ENCODE peak calls at places on chromosomes 5 and 9, in four cellular contexts. K is A549, M is HepG2, F is K562. V is an unnamed sample.

GRCh38 chr9:108874058-108874788 is 12.2 kb downstream of the ACTL7A start:
- DNase-seq in K (no peak), M (no peak), F (no peak), V (no peak)

GRCh38 chr5:36696059-36696673 is 89.8 kb downstream of the SLC1A3 start:
- DNase-seq in K (peak), M (peak), F (peak), V (peak)

GRCh38 chr5:93604119-93604963 is 21.3 kb downstream of the NR2F1 start:
- DNase-seq in F (no peak), K (no peak), M (no peak), V (no peak)

GRCh38 chr9:93761822-93762221 is 185.4 kb downstream of the PHF2 start:
- DNase-seq in F (no peak), M (no peak), K (no peak), V (no peak)

GRCh38 chr5:125597338-125597737 is 825.9 kb upstream of the GRAMD2B start:
- DNase-seq in K (no peak), F (no peak), M (no peak), V (no peak)

GRCh38 chr9:132411091-132411508 is 1.1 kb downstream of the CFAP77 start:
- DNase-seq in F (peak), K (peak), M (peak), V (peak)

GRCh38 chr5:96113170-96113939 is 151.7 kb upstream of the ELL2 start:
- DNase-seq in M (no peak), F (no peak), K (no peak), V (no peak)

GRCh38 chr5:76942581-76942980 is 10.3 kb upstream of the CRHBP start:
- DNase-seq in M (no peak), F (no peak), K (no peak), V (no peak)

GRCh38 chr9:38313421-38313820 is 79.1 kb upstream of the ALDH1B1 start:
- DNase-seq in K (no peak), M (no peak), F (no peak), V (no peak)

GRCh38 chr5:111755942-111756353 is 1.0 kb downstream of the NREP start:
- DNase-seq in K (no peak), F (no peak), M (no peak), V (peak)

GRCh38 chr5:111756701-111757581 is at the start of gene NREP:
- DNase-seq in M (peak), K (peak), F (peak), V (peak)

GRCh38 chr5:111755264-111755941 is 1.6 kb downstream of the NREP start:
- DNase-seq in K (no peak), F (no peak), M (no peak), V (no peak)

GRCh38 chr5:111758284-111758628 is 1.3 kb upstream of the NREP start:
- DNase-seq in F (no peak), M (no peak), K (no peak), V (no peak)

GRCh38 chr5:111757582-111758283 is 739 bp upstream of the NREP start:
- DNase-seq in F (peak), M (peak), K (peak), V (peak)
- TF ChIP-seq POLR2A in F (no peak), M (peak), K (peak), V (peak)

DNA sequence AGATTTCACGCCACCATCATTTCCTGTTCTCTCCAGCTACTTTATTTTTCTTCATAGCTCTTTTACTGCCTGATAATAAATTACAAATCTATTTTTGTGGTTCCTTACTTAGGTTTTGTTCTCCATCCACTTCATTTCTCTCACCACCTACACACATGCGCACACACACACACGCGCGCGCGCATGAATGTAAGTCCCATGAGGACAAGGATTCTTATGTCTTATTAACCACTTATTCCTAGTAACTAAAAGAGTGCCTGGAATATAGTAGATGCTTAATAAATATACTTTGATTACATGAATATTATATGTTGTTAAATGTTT is 116.5 kb downstream of the TRPM6 start:
- DNase-seq in F (no peak), M (no peak), K (no peak), V (no peak)
- TF ChIP-seq MYC in F (no peak), M (no peak), K (no peak), V (no peak)

GRCh38 chr5:143019614-143020515 is 249.7 kb downstream of the ARHGAP26 start:
- DNase-seq in K (no peak), M (no peak), F (no peak), V (no peak)

GRCh38 chr5:143019157-143019556 is 249.0 kb downstream of the ARHGAP26 start:
- DNase-seq in K (no peak), F (no peak), M (no peak), V (peak)

GRCh38 chr5:143014017-143014651 is 244.0 kb downstream of the ARHGAP26 start:
- DNase-seq in M (no peak), K (no peak), F (peak), V (peak)

GRCh38 chr5:143017992-143018391 is 247.8 kb downstream of the ARHGAP26 start:
- DNase-seq in M (no peak), K (no peak), F (no peak), V (no peak)

DNA sequence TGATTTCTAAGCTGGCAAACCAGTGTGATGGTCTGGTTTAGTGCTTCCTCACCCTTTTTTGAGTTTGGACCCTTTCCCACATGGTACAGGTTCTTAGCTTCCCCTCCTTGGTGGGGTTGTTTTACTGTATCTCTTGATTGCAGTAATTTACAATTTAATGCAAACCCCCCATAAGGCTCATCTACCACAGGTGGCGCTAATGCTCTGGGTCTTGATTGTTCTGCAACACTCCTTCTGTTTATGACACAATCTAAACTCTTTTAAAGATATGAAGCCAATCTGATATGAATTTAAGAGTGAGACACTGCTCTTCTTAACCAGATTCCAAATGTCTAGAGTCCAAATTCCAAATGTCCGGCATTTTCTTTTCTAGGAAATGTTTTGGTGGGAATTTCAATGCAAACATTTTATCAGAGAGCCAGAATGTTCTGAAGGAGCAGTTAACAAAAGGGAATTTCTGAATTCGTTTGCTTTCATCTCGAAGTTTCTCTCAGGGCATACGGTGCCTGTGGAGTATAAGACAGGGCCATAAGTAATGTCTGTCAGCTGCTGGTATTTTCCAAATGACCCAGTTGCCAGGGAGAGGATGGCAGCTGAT is 246.7 kb downstream of the ARHGAP26 start:
- DNase-seq in K (no peak), F (peak), M (no peak), V (peak)
- TF ChIP-seq CTCF in K (peak), F (peak), M (no peak), V (peak)

DNA sequence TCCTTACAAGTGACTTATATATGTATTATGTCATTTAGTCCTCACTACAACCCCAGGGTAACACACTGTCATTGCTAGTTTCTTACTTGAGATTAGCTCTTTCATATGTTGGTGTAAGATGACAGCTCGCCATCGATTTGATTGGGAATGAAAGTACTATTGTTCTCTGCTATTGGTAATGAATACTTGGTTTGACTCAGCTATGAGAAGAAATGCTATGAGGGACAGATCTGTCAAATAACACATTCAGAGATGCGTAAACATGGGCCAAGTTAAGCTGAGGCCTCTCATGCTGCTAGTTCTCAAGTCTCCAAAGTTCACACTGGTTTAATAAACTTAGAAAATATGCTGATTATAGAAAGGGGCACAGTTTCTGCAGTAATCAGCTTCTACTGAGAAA is 142.7 kb downstream of the SGCD start:
- DNase-seq in K (no peak), M (no peak), F (no peak), V (no peak)
- TF ChIP-seq POLR2A in K (no peak), M (no peak), F (no peak), V (no peak)

GRCh38 chr5:179125789-179126505 is 65.8 kb downstream of the ZNF354C start:
- DNase-seq in M (no peak), F (no peak), K (no peak), V (no peak)

GRCh38 chr5:179128041-179128365 is 67.8 kb downstream of the ZNF354C start:
- DNase-seq in M (no peak), F (no peak), K (no peak), V (no peak)

GRCh38 chr5:179126506-179126991 is 66.4 kb downstream of the ZNF354C start:
- DNase-seq in F (no peak), K (no peak), M (no peak), V (no peak)

GRCh38 chr5:179128976-179129375 is 68.8 kb downstream of the ZNF354C start:
- DNase-seq in M (no peak), F (no peak), K (no peak), V (no peak)

GRCh38 chr5:179127136-179128040 is 67.2 kb downstream of the ZNF354C start:
- DNase-seq in M (no peak), F (no peak), K (no peak), V (no peak)
- TF ChIP-seq MYC in M (no peak), F (no peak), K (no peak), V (no peak)

GRCh38 chr5:110414360-110414759 is 312.1 kb downstream of the TMEM232 start:
- DNase-seq in M (peak), F (no peak), K (no peak), V (peak)
- TF ChIP-seq CTCF in M (peak), F (no peak), K (no peak), V (peak)

V was measured in NB4.